ENCODE peak calls at places on chromosomes 4 and X, in ten cellular contexts. O is mucosa of gallbladder; D is frontal cortex; Q is effector CD4-positive, alpha-beta T cell; T is fibroblast of the aortic adventitia; M is T-helper 2 cell treated with Interferon-gamma antibody and Interleukin-4, amounts not matched to agents 5 μg/mL and 100 μg/mL, for 36 hours; V is hypothalamus; A is NCI-H510A treated with DMSO at 0.1 percent for 48 hours; J is tibial nerve; W is ovary. K is an unnamed sample.

GRCh38 chr4:140213116-140213515 is 59.1 kb upstream of the MAML3 start:
- DNase-seq in V (no peak), O (no peak), D (no peak), W (no peak), A (no peak), J (no peak), M (no peak), T (peak), Q (no peak), K (no peak)

GRCh38 chr4:137156054-137156453 is 376.2 kb downstream of the PCDH18 start:
- DNase-seq in D (no peak), Q (no peak), M (no peak), A (no peak), O (no peak), W (no peak), J (no peak), V (no peak), T (peak), K (no peak)

GRCh38 chr4:100907465-100908454 is 389.9 kb upstream of the EMCN start:
- DNase-seq in J (no peak), A (no peak), T (peak), O (no peak), V (no peak), W (no peak), Q (no peak), D (no peak), M (no peak), K (no peak)

GRCh38 chrX:70970482-70970999 is 39.6 kb upstream of the SLC7A3 start:
- DNase-seq in M (no peak), A (no peak), V (no peak), D (peak), J (no peak), Q (no peak), W (no peak), T (peak), O (no peak), K (no peak)

GRCh38 chr4:159946983-159947645 is 844.2 kb downstream of the RAPGEF2 start:
- DNase-seq in Q (no peak), J (peak), O (no peak), A (peak), M (no peak), V (no peak), W (no peak), D (peak), T (peak), K (no peak)

GRCh38 chr4:76733380-76733779 is 164.6 kb downstream of the SOWAHB start:
- DNase-seq in A (peak), V (no peak), M (no peak), O (no peak), W (no peak), D (no peak), Q (no peak), T (no peak), J (no peak), K (no peak)

GRCh38 chr4:84403656-84404055 is 95.4 kb downstream of the NKX6-1 start:
- DNase-seq in T (peak), W (no peak), D (no peak), V (no peak), J (no peak), A (no peak), Q (no peak), M (no peak), O (no peak), K (no peak)

GRCh38 chrX:47200385-47201150 is 6.9 kb downstream of the UBA1 start:
- DNase-seq in T (peak), D (no peak), J (peak), V (no peak), M (no peak), A (no peak), W (no peak), Q (no peak), O (no peak), K (no peak)

GRCh38 chrX:20517565-20517964 is 250.9 kb upstream of the RPS6KA3 start:
- DNase-seq in Q (no peak), V (no peak), D (no peak), J (no peak), M (no peak), O (no peak), W (no peak), T (peak), A (no peak), K (no peak)

GRCh38 chrX:118534716-118535493 is 39.3 kb downstream of the DOCK11 start:
- DNase-seq in T (no peak), D (no peak), J (no peak), V (no peak), Q (no peak), O (no peak), A (peak), W (no peak), M (no peak), K (no peak)

GRCh38 chr4:2950221-2950989 is 12.8 kb downstream of the NOP14 start:
- DNase-seq in W (no peak), O (no peak), D (no peak), M (no peak), A (no peak), T (no peak), Q (no peak), J (no peak), V (no peak), K (no peak)

K was measured in lung.